ENCODE peak calls at places on chromosomes 4 and X, in four cellular contexts. K is cardiac muscle cell, F is astrocyte, A is A673. C is an unnamed sample.

GRCh38 chr4:185846550-185847210 is 34.7 kb upstream of the SORBS2 start:
- DNase-seq in K (no peak), F (no peak), A (no peak), C (no peak)

GRCh38 chrX:71581210-71581609 is 3.0 kb downstream of the GCNA start:
- DNase-seq in K (peak; percentile 16), F (no peak), A (no peak), C (no peak)

GRCh38 chr4:37873383-37873782 is 17.5 kb upstream of the TBC1D1 start:
- DNase-seq in K (no peak), F (peak; percentile 54), A (no peak), C (no peak)

GRCh38 chrX:119605739-119606507 is at the start of gene NKRF:
- DNase-seq in K (peak; percentile 90), F (peak; percentile 73), A (peak; percentile 95), C (peak; percentile 94)

GRCh38 chrX:94400488-94400887 is 726.5 kb downstream of the FAM133A start:
- DNase-seq in K (no peak), F (no peak), A (no peak), C (peak; percentile 63)

GRCh38 chrX:24479924-24480722 is 15.0 kb downstream of the PDK3 start:
- DNase-seq in K (no peak), F (no peak), A (no peak), C (peak; percentile 90)

GRCh38 chr4:23333556-23333945 is 556.3 kb downstream of the PPARGC1A start:
- DNase-seq in K (no peak), F (peak; percentile 96), A (no peak), C (peak; percentile 1)

GRCh38 chr4:52728877-52729276 is 22.3 kb downstream of the ERVMER34-1 start:
- DNase-seq in K (no peak), F (no peak), A (no peak), C (no peak)

GRCh38 chr4:2281575-2282343 is 19.9 kb upstream of the MXD4 start:
- DNase-seq in K (no peak), F (no peak), A (no peak), C (peak; percentile 81)

GRCh38 chr4:147837854-147838253 is 106.0 kb downstream of the ARHGAP10 start:
- DNase-seq in K (no peak), F (no peak), A (no peak), C (no peak)

GRCh38 chr4:121070274-121070673 is 2.1 kb downstream of the NDNF start:
- DNase-seq in K (peak; percentile 26), F (no peak), A (peak; percentile 74), C (no peak)

GRCh38 chr4:116913451-116913850 is 171.9 kb downstream of the TRAM1L1 start:
- DNase-seq in K (no peak), F (no peak), A (no peak), C (no peak)

GRCh38 chr4:19521151-19521550 is 730.6 kb upstream of the SLIT2 start:
- DNase-seq in K (no peak), F (no peak), A (no peak), C (no peak)

GRCh38 chrX:73262991-73263390 is 48.3 kb upstream of the NAP1L2 start:
- DNase-seq in K (no peak), F (no peak), A (peak; percentile 45), C (peak; percentile 0)

GRCh38 chrX:97740886-97741285 is 857.2 kb downstream of the RPA4 start:
- DNase-seq in K (no peak), F (no peak), A (no peak), C (no peak)

GRCh38 chrX:68627986-68628385 is 19.5 kb upstream of the STARD8 start:
- DNase-seq in K (no peak), F (no peak), A (no peak), C (no peak)

GRCh38 chr4:80361329-80361900 is 25.9 kb downstream of the CFAP299 start:
- DNase-seq in K (peak; percentile 17), F (no peak), A (peak; percentile 14), C (peak; percentile 17)

GRCh38 chrX:42176790-42177189 is 253.4 kb upstream of the CASK start:
- DNase-seq in K (no peak), F (no peak), A (no peak), C (no peak)

GRCh38 chr4:140103676-140104075 is 50.3 kb downstream of the MAML3 start:
- DNase-seq in K (no peak), F (peak; percentile 59), A (peak; percentile 23), C (peak; percentile 33)

GRCh38 chr4:187478292-187479205 is 517.0 kb upstream of the ZFP42 start:
- DNase-seq in K (peak; percentile 14), F (peak; percentile 84), A (no peak), C (no peak)

DNA sequence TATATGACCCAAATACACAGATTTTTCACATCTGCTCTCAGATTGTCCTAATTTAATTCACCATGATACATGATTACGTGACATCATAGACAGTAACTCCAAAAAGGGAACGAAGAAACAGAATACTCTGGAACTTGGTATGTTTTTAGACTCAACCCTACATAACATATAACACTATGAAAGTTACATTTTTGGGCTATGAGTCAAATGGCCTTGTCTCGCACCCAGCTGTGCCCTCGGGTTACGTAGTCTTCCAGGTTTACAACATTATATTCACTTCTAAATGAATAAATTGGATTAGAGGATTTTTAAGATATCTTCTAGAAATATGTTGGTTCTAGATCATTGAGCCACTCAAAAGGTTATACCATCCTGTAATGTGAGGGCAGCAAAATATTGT is 2089.6 kb upstream of the TENM3 start:
- DNase-seq in K (no peak), F (no peak), A (peak; percentile 31), C (no peak)
- TF ChIP-seq CTCF in K (no peak), F (no peak), A (no peak), C (no peak)

GRCh38 chr4:124177647-124178425 is 534.7 kb downstream of the ANKRD50 start:
- DNase-seq in K (no peak), F (peak; percentile 91), A (no peak), C (no peak)

GRCh38 chr4:124181045-124181444 is 531.5 kb downstream of the ANKRD50 start:
- DNase-seq in K (no peak), F (no peak), A (no peak), C (no peak)

GRCh38 chr4:124178449-124179021 is 534.0 kb downstream of the ANKRD50 start:
- DNase-seq in K (no peak), F (peak; percentile 55), A (no peak), C (no peak)

GRCh38 chr4:124183231-124183630 is 529.3 kb downstream of the ANKRD50 start:
- DNase-seq in K (no peak), F (no peak), A (no peak), C (no peak)

DNA sequence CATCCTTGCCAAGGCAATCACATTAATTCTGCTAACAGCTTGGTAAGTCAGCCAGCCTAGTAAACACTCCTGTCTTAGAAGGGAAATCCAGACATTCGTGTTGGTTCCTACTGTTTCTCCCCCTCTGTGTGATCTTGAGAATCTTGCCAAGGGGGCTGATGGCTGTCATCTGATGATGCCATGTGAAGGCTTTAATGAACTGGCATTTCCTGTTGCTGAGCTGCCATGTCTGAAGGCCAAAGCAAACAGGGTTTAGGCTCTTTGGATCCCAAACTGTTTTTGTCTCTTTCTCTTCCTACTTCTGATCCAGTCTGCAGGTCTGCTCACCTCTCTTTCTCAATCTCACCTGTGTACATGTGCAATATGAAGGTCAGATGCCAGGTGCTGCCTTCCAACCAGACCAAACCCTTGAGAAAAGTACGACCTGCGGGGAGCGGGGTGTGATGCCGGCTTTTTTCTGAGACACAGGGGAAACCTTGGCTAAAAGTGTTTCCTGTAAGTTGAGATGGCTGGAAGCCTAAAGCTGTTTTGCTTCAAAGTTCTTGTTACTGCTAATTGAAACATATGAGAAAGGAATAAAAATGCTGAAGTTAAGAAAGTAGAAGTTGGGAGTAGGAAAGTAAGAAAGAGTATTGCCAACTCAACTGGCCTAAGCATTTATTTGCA is 532.9 kb downstream of the ANKRD50 start:
- DNase-seq in K (no peak), F (no peak), A (peak; percentile 86), C (no peak)
- H3K4me3 ChIP-seq in K (no peak overlapping the region), F (no peak overlapping the region), A (peak overlapping the region; percentile 21), C (no peak overlapping the region)

GRCh38 chr4:109998867-109999303 is 86.2 kb downstream of the EGF start:
- DNase-seq in K (peak; percentile 73), F (peak; percentile 33), A (peak; percentile 74), C (peak; percentile 79)
- TF ChIP-seq CTCF in K (peak; percentile 64), F (peak; percentile 62), A (peak; percentile 68), C (peak; percentile 58)

GRCh38 chrX:155611302-155611701 is 1.4 kb downstream of the TMLHE start:
- DNase-seq in K (no peak), F (no peak), A (no peak), C (no peak)
- H3K4me3 ChIP-seq in K (peak overlapping the region; percentile 62), F (peak overlapping the region; percentile 85), A (peak overlapping the region; percentile 59), C (peak overlapping the region; percentile 65)

DNA sequence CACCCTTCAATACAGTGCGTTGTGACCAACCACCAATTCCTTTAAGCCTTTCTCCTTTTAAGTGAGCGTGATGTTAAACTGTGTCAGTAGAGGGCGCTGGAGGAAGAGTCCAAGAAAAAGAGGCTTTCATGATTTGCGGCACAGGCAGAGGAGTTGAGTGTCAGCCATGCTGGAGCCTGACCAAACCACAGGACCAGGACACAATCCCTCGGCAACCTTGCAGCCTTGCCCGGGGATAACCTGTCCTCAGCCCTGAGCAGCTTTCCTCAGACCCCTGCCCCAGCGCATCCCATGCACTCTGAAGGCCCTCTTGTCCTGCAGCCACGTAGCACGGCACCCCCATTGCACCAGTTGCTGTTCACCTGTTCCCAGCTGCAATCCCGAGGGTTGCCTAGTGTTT is 53.5 kb upstream of the SMIM31 start:
- DNase-seq in K (peak; percentile 39), F (no peak), A (peak; percentile 68), C (peak; percentile 59)
- TF ChIP-seq CTCF in K (no peak), F (no peak), A (peak; percentile 66), C (peak; percentile 57)

GRCh38 chr4:152938237-152938969 is 2.3 kb downstream of the FHDC1 start:
- DNase-seq in K (no peak), F (no peak), A (no peak), C (no peak)

GRCh38 chr4:152937280-152937534 is 1.1 kb downstream of the FHDC1 start:
- DNase-seq in K (no peak), F (no peak), A (no peak), C (no peak)

GRCh38 chr4:152936446-152937279 is 540 bp downstream of the FHDC1 start:
- DNase-seq in K (peak; percentile 39), F (peak; percentile 27), A (peak; percentile 27), C (peak; percentile 5)

GRCh38 chr4:152935661-152936445 is at the start of gene FHDC1:
- DNase-seq in K (peak; percentile 69), F (peak; percentile 19), A (no peak), C (peak; percentile 18)

DNA sequence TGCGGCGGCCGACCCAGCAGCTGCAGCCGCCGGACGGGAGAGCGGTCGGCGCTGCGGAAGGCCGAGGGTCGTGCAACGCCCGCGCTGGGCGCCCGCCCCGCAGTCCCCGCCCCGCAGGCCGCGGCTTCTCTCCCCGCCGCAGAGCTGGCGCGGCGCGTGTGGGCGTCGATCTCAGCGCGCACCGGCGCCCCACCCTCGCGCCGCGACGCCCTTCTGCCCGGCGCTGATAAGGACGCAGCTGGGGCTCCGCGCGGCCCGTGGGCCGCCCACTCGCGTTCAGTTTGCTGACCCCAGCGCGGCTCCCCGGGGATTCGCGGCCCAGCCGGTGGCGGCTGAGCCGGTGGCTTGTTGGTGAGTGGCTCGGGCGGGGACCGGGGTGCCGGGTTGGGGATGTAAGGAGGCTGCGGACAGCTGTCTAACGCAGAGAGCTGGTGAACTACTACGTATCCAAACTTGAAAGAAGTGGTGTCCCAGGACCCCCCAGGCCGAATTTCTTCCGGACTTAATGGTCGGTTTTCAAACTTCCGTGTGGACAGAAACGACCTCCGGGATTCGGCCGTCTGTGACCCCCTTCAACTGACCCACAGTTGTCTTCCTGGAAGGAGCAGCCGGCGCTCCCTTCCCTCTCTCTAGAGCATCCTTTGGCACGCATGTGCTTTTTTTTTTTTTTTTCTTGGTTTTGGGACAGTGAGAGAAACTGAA is 1.6 kb downstream of the FHDC1 start:
- DNase-seq in K (peak; percentile 37), F (peak; percentile 34), A (peak; percentile 34), C (peak; percentile 19)
- H3K4me3 ChIP-seq in K (peak overlapping the region; percentile 69), F (peak overlapping the region; percentile 67), A (peak overlapping the region; percentile 61), C (peak overlapping the region; percentile 46)

C was measured in GM12865.